ENCODE peak calls at places on chromosome 19, in eight cellular contexts. A is kidney glomerular epithelial cell; O is stimulated activated CD4-positive, alpha-beta T cell treated with anti-CD3 and anti-CD28 coated beads, Interleukin-4, amount 100 ng/mL, for 1 hour; L is HEK293T; R is progenitor cell of endocrine pancreas; K is globus pallidus; E is effector CD4-positive, alpha-beta T cell; S is foreskin fibroblast. W is an unnamed sample.
A peak's percentile ranks its signal among the peaks of the same experiment; 100 is the strongest.

GRCh38 chr19:54041969-54042606 is 21.6 kb downstream of the VSTM1 start:
- DNase-seq in K (no peak), O (no peak), A (peak; percentile 63), E (no peak), L (no peak), S (no peak), R (no peak), W (no peak)

GRCh38 chr19:34171539-34171876 is 796 bp upstream of the LSM14A start:
- DNase-seq in S (peak; percentile 89), E (no peak), A (no peak), K (no peak), L (no peak), O (peak; percentile 46), R (no peak), W (no peak)

GRCh38 chr19:1672769-1673644 is 20.6 kb upstream of the TCF3 start:
- DNase-seq in S (no peak), L (no peak), K (no peak), R (no peak), A (no peak), E (no peak), O (no peak), W (no peak)

GRCh38 chr19:40387151-40387550 is 2.8 kb downstream of the HIPK4 start:
- DNase-seq in A (no peak), E (no peak), R (no peak), S (no peak), L (no peak), K (no peak), O (no peak), W (no peak)

GRCh38 chr19:389935-390289 is 19.0 kb downstream of the C2CD4C start:
- DNase-seq in A (no peak), O (no peak), R (no peak), L (no peak), S (no peak), K (no peak), E (no peak), W (no peak)

GRCh38 chr19:41356984-41357739 is 3.4 kb upstream of the TGFB1 start:
- DNase-seq in L (no peak), O (no peak), A (no peak), K (no peak), E (no peak), S (no peak), R (no peak), W (no peak)

GRCh38 chr19:48351341-48351752 is 12.4 kb downstream of the TMEM143 start:
- DNase-seq in A (peak; percentile 2), S (peak; percentile 68), L (peak; percentile 83), K (peak; percentile 31), E (peak; percentile 69), O (peak; percentile 83), R (peak; percentile 65), W (peak; percentile 81)

GRCh38 chr19:18659281-18660050 is 22.6 kb downstream of the KLHL26 start:
- DNase-seq in R (no peak), O (no peak), K (no peak), A (no peak), S (peak; percentile 47), L (no peak), E (no peak), W (no peak)

GRCh38 chr19:1068111-1069001 is 1.4 kb downstream of the ARHGAP45 start:
- DNase-seq in O (peak; percentile 57), R (no peak), E (peak; percentile 52), L (no peak), K (no peak), A (no peak), S (no peak), W (no peak)

GRCh38 chr19:18156268-18156667 is 3.3 kb downstream of the PIK3R2 start:
- DNase-seq in K (no peak), A (no peak), R (no peak), E (no peak), O (no peak), S (no peak), L (no peak), W (no peak)

GRCh38 chr19:12668937-12669271 is 2.3 kb downstream of the WDR83 start:
- DNase-seq in L (no peak), S (peak; percentile 87), A (no peak), K (peak; percentile 41), R (no peak), E (peak; percentile 69), O (peak; percentile 70), W (peak; percentile 53)

GRCh38 chr19:4052993-4053422 is 13.7 kb downstream of the ZBTB7A start:
- DNase-seq in S (peak; percentile 49), L (no peak), O (no peak), E (no peak), R (no peak), A (no peak), K (no peak), W (no peak)

GRCh38 chr19:52898101-52898500 is 666 bp upstream of the ZNF320 start:
- DNase-seq in R (no peak), S (no peak), K (no peak), L (no peak), A (no peak), O (no peak), E (no peak), W (peak; percentile 41)

GRCh38 chr19:16066611-16067104 is 9.6 kb upstream of the TPM4 start:
- DNase-seq in R (no peak), E (peak; percentile 35), S (peak; percentile 67), L (no peak), O (peak; percentile 37), A (no peak), K (no peak), W (no peak)

GRCh38 chr19:38182536-38183210 is 41.3 kb downstream of the DPF1 start:
- DNase-seq in L (no peak), A (no peak), K (no peak), S (peak; percentile 46), E (no peak), O (no peak), R (no peak), W (no peak)

GRCh38 chr19:31334849-31335624 is 14.2 kb downstream of the TSHZ3 start:
- DNase-seq in O (no peak), R (no peak), E (no peak), S (no peak), A (no peak), K (no peak), L (no peak), W (no peak)

GRCh38 chr19:38134538-38135149 is 89.4 kb downstream of the DPF1 start:
- DNase-seq in O (peak; percentile 10), S (peak; percentile 63), K (no peak), E (peak; percentile 10), R (no peak), A (no peak), L (peak; percentile 68), W (peak; percentile 78)

GRCh38 chr19:32422435-32422834 is 16.9 kb downstream of the DPY19L3 start:
- DNase-seq in K (no peak), A (no peak), O (no peak), E (no peak), L (no peak), S (no peak), R (no peak), W (no peak)

W was measured in neural progenitor cell.